ENCODE peak calls at places on chromosomes 7 and 10, in four cellular contexts. M, Y, N and V are unnamed samples. For H3K4me1, the result is how much of the 10 kb centered on the place peaks cover.

GRCh38 chr10:30818854-30819253 is 189.3 kb upstream of the LYZL2 start:
- DNase-seq in M (peak), Y (no peak), N (no peak), V (no peak)

GRCh38 chr7:107258737-107259136 is 89.9 kb downstream of the HBP1 start:
- DNase-seq in M (no peak), Y (no peak), N (no peak), V (no peak)

GRCh38 chr7:116145245-116145852 is 65.0 kb upstream of the TES start:
- DNase-seq in M (no peak), Y (no peak), N (no peak), V (no peak)

GRCh38 chr10:132876967-132877366 is 65.4 kb downstream of the CFAP46 start:
- DNase-seq in M (no peak), Y (no peak), N (no peak), V (no peak)

GRCh38 chr7:40311307-40311706 is 176.5 kb downstream of the SUGCT start:
- DNase-seq in M (no peak), Y (no peak), N (no peak), V (no peak)

GRCh38 chr7:107938448-107939250 is 47.7 kb downstream of the DLD start:
- DNase-seq in M (peak), Y (no peak), N (no peak), V (no peak)

GRCh38 chr10:26881600-26882331 is 21.0 kb upstream of the ABI1 start:
- DNase-seq in M (peak), Y (peak), N (no peak), V (no peak)

GRCh38 chr7:115297651-115298050 is 375.8 kb downstream of the MDFIC start:
- DNase-seq in M (peak), Y (peak), N (no peak), V (peak)

GRCh38 chr7:69839782-69840181 is 241.5 kb downstream of the AUTS2 start:
- DNase-seq in M (no peak), Y (no peak), N (no peak), V (no peak)

GRCh38 chr7:140230862-140231778 is 54.3 kb upstream of the KDM7A start:
- DNase-seq in M (peak), Y (no peak), N (no peak), V (no peak)

GRCh38 chr7:32381024-32381601 is 109.1 kb downstream of the LSM5 start:
- DNase-seq in M (no peak), Y (no peak), N (no peak), V (no peak)

GRCh38 chr10:21194510-21194993 is 297.4 kb upstream of the NEBL start:
- DNase-seq in M (no peak), Y (peak), N (no peak), V (no peak)

GRCh38 chr7:124009321-124009720 is 23.5 kb downstream of the TMEM229A start:
- DNase-seq in M (no peak), Y (no peak), N (no peak), V (no peak)

GRCh38 chr10:132142396-132143161 is 44.2 kb upstream of the DPYSL4 start:
- DNase-seq in M (peak), Y (no peak), N (no peak), V (no peak)

GRCh38 chr10:86958109-86958830 is at the start of gene SNCG:
- DNase-seq in M (peak), Y (no peak), N (no peak), V (no peak)

GRCh38 chr10:42640610-42641229 is 2.4 kb upstream of the ZNF33B start:
- DNase-seq in M (no peak), Y (peak), N (no peak), V (no peak)

GRCh38 chr10:54415483-54415882 is 385.5 kb downstream of the PCDH15 start:
- DNase-seq in M (no peak), Y (no peak), N (no peak), V (no peak)

GRCh38 chr7:27046854-27047549 is 48.8 kb downstream of the HOXA1 start:
- DNase-seq in M (peak), Y (peak), N (no peak), V (peak)

GRCh38 chr10:71029411-71029881 is 141.1 kb upstream of the PCBD1 start:
- DNase-seq in M (no peak), Y (no peak), N (no peak), V (no peak)

GRCh38 chr10:109895095-109895818 is 28.1 kb downstream of the XPNPEP1 start:
- DNase-seq in M (peak), Y (no peak), N (peak), V (no peak)

GRCh38 chr10:109895848-109896247 is 27.5 kb downstream of the XPNPEP1 start:
- DNase-seq in M (no peak), Y (no peak), N (no peak), V (no peak)

GRCh38 chr10:109899578-109900355 is 23.5 kb downstream of the XPNPEP1 start:
- DNase-seq in M (peak), Y (no peak), N (no peak), V (no peak)

GRCh38 chr10:109898007-109898406 is 25.3 kb downstream of the XPNPEP1 start:
- DNase-seq in M (no peak), Y (no peak), N (no peak), V (no peak)

GRCh38 chr10:109898666-109899577 is 24.4 kb downstream of the XPNPEP1 start:
- DNase-seq in M (peak), Y (no peak), N (no peak), V (no peak)
- H3K4me1 ChIP-seq in M (half or more), Y (under half), N (half or more), V (under half)

DNA sequence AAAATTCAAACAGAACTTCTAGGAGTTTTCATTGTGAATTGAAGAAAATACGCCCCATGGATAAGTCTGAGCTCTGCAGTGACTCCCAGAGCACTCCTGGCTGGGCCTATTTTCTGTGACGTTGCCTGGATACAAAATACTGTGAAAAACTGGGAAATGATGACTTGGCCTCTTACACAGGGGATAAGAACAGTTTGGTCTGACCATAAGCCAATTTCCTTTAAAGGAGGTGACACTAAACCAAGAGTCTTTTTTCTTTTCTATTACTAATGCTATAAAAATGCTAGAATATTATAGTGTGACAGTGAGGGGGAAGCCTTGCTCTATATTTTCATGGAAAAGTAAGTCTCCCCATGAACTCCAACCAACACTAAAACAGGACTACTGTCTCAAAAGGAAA is 45.6 kb downstream of the MYOF start:
- DNase-seq in M (peak), Y (peak), N (peak), V (no peak)
- H3K4me1 ChIP-seq in M (half or more), Y (half or more), N (half or more), V (half or more)

GRCh38 chr7:23334482-23335056 is 35.4 kb downstream of the MALSU1 start:
- DNase-seq in M (peak), Y (peak), N (no peak), V (peak)

GRCh38 chr7:23335621-23336020 is 36.5 kb downstream of the MALSU1 start:
- DNase-seq in M (no peak), Y (no peak), N (no peak), V (no peak)

GRCh38 chr7:23336799-23337283 is 37.7 kb downstream of the MALSU1 start:
- DNase-seq in M (no peak), Y (no peak), N (no peak), V (no peak)

GRCh38 chr7:23333671-23334246 is 34.6 kb downstream of the MALSU1 start:
- DNase-seq in M (peak), Y (peak), N (no peak), V (peak)

DNA sequence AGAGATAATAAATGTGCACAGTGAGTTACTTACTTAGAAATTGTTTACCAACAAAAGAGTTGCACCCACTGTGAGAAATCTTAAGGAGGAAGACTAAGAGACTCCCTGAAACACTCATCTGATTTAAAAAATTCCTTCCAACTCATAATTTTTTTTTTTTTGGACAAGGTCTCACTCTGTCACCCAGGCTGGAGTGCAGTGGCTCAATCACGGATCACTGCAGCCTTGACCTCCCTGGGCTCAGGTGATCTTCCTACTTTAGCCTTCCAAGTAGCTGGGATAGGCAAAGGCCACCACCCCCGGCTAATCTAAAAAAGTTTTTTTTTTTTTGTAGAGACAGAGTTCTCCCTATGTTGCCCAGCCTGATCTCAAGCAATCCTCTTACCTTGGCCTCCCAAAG is 36.0 kb downstream of the MALSU1 start:
- DNase-seq in M (no peak), Y (peak), N (no peak), V (no peak)
- H3K4me1 ChIP-seq in M (under half), Y (half or more), N (under half), V (half or more)

GRCh38 chr10:88073676-88074075 is 210.3 kb downstream of the PTEN start:
- DNase-seq in M (no peak), Y (no peak), N (no peak), V (no peak)
- H3K4me1 ChIP-seq in M (under half), Y (under half), N (under half), V (under half)